ENCODE peak calls at places on chromosomes 16 and 17, in eight cellular contexts. A, N, C, F, D, Q, P and Z are unnamed samples. For H3K4me1, the result is how much of the 10 kb centered on the place peaks cover.

GRCh38 chr16:30996324-30996999 is 11.5 kb downstream of the HSD3B7 start:
- DNase-seq in A (no peak), N (no peak), C (no peak), F (no peak), D (no peak), Q (no peak), P (no peak), Z (no peak)

GRCh38 chr16:88702364-88703210 is 3.6 kb downstream of the RNF166 start:
- DNase-seq in A (no peak), N (no peak), C (no peak), F (no peak), D (no peak), Q (no peak), P (no peak), Z (no peak)

GRCh38 chr16:73066927-73067670 is 19.2 kb upstream of the ZFHX3 start:
- DNase-seq in A (no peak), N (no peak), C (no peak), F (no peak), D (peak), Q (peak), P (no peak), Z (peak)

GRCh38 chr17:9192010-9192409 is 170.7 kb downstream of the NTN1 start:
- DNase-seq in A (no peak), N (no peak), C (no peak), F (no peak), D (no peak), Q (peak), P (no peak), Z (no peak)

GRCh38 chr17:32258383-32259121 is 7.1 kb upstream of the RHBDL3 start:
- DNase-seq in A (no peak), N (no peak), C (no peak), F (no peak), D (no peak), Q (no peak), P (no peak), Z (no peak)

GRCh38 chr17:65564793-65565192 is 3.3 kb upstream of the AXIN2 start:
- DNase-seq in A (peak), N (peak), C (no peak), F (no peak), D (peak), Q (peak), P (peak), Z (no peak)

GRCh38 chr16:22008215-22009142 is 568 bp downstream of the MOSMO start:
- DNase-seq in A (no peak), N (peak), C (peak), F (no peak), D (peak), Q (no peak), P (no peak), Z (peak)

GRCh38 chr16:28090646-28091377 is 27.3 kb upstream of the GSG1L start:
- DNase-seq in A (no peak), N (no peak), C (no peak), F (no peak), D (no peak), Q (peak), P (no peak), Z (no peak)

GRCh38 chr16:10088380-10088793 is 93.8 kb downstream of the GRIN2A start:
- DNase-seq in A (no peak), N (peak), C (no peak), F (no peak), D (no peak), Q (no peak), P (no peak), Z (no peak)

GRCh38 chr17:53721101-53721500 is 101.6 kb upstream of the KIF2B start:
- DNase-seq in A (no peak), N (no peak), C (no peak), F (no peak), D (no peak), Q (peak), P (no peak), Z (no peak)

GRCh38 chr16:1082266-1082951 is 9.9 kb downstream of the SSTR5 start:
- DNase-seq in A (no peak), N (no peak), C (no peak), F (no peak), D (no peak), Q (peak), P (no peak), Z (no peak)

GRCh38 chr16:85902366-85903155 is 3.6 kb downstream of the IRF8 start:
- DNase-seq in A (peak), N (no peak), C (no peak), F (peak), D (no peak), Q (no peak), P (no peak), Z (no peak)

GRCh38 chr16:75379911-75380847 is 53.1 kb downstream of the CFDP1 start:
- DNase-seq in A (no peak), N (no peak), C (no peak), F (peak), D (no peak), Q (no peak), P (no peak), Z (peak)

GRCh38 chr16:85231959-85232358 is 119.7 kb upstream of the CIBAR2 start:
- DNase-seq in A (no peak), N (no peak), C (peak), F (no peak), D (no peak), Q (no peak), P (peak), Z (no peak)

GRCh38 chr17:68794636-68795503 is 160.3 kb downstream of the ABCA8 start:
- DNase-seq in A (no peak), N (peak), C (no peak), F (no peak), D (no peak), Q (peak), P (no peak), Z (no peak)

GRCh38 chr16:71896688-71897368 is 1.5 kb downstream of the IST1 start:
- DNase-seq in A (no peak), N (no peak), C (no peak), F (no peak), D (no peak), Q (no peak), P (no peak), Z (no peak)

GRCh38 chr17:77830816-77831490 is 127.5 kb upstream of the TNRC6C start:
- DNase-seq in A (no peak), N (no peak), C (no peak), F (no peak), D (peak), Q (no peak), P (peak), Z (no peak)

GRCh38 chr16:84360170-84360569 is 8.2 kb upstream of the ATP2C2 start:
- DNase-seq in A (no peak), N (no peak), C (no peak), F (no peak), D (no peak), Q (peak), P (no peak), Z (no peak)

GRCh38 chr17:42072323-42073187 is 22.2 kb upstream of the C17orf113 start:
- DNase-seq in A (peak), N (no peak), C (no peak), F (no peak), D (no peak), Q (no peak), P (no peak), Z (no peak)

GRCh38 chr17:40722146-40722720 is 18.7 kb upstream of the KRT24 start:
- DNase-seq in A (no peak), N (no peak), C (no peak), F (no peak), D (no peak), Q (no peak), P (no peak), Z (no peak)

GRCh38 chr17:33377837-33378236 is 84.7 kb upstream of the ASIC2 start:
- DNase-seq in A (no peak), N (no peak), C (no peak), F (no peak), D (no peak), Q (no peak), P (no peak), Z (no peak)

GRCh38 chr17:751269-752001 is 629 bp downstream of the GEMIN4 start:
- DNase-seq in A (peak), N (peak), C (no peak), F (peak), D (peak), Q (peak), P (no peak), Z (peak)

GRCh38 chr16:14602443-14602963 is 27.6 kb downstream of the PARN start:
- DNase-seq in A (no peak), N (no peak), C (no peak), F (no peak), D (no peak), Q (no peak), P (no peak), Z (no peak)

GRCh38 chr17:62925267-62925836 is 40.7 kb upstream of the TANC2 start:
- DNase-seq in A (no peak), N (no peak), C (no peak), F (no peak), D (no peak), Q (peak), P (no peak), Z (no peak)

DNA sequence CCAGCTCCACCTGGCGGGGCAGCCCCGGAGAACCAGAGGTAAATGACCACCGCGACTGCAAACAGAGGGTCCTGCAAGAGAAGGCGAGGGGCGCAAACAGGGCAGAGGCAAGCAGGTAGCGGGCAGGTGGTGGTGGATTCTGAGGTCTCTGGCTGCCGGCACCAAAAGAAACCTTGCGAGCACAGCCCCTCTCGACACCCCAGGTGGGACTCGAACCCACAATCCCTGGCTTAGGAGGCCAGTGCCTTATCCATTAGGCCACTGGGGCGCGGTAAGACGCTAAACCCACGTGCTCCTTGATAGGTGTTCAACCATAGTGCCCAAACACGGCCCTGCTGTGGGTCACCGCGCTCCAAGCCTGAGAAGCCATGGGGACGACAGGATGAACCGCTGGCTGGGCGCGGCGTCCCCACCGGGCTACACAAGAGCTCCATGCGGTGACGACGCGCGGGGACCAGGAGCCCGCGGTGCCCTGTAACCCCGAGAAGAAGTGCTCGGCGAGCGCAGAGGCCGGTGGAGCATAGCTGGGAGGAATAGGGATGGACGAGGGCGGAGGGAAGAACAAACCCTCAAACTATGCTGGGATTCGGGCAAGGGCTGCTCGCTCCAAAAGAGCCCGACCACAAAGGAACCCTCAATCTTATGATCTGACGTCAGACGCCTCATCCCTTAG is 12.4 kb downstream of the ATP5PD start:
- DNase-seq in A (peak), N (peak), C (peak), F (peak), D (peak), Q (peak), P (peak), Z (peak)
- TF ChIP-seq CTCF in A (no peak), N (no peak), C (no peak), F (no peak), D (no peak), Q (no peak), P (peak), Z (no peak)

GRCh38 chr17:63954402-63955063 is 18.2 kb downstream of the SCN4A start:
- DNase-seq in A (no peak), N (no peak), C (no peak), F (peak), D (no peak), Q (no peak), P (peak), Z (peak)

GRCh38 chr17:63955791-63956190 is 16.9 kb downstream of the SCN4A start:
- DNase-seq in A (no peak), N (no peak), C (no peak), F (no peak), D (no peak), Q (no peak), P (no peak), Z (no peak)

GRCh38 chr17:63960006-63960405 is 12.7 kb downstream of the SCN4A start:
- DNase-seq in A (no peak), N (no peak), C (no peak), F (no peak), D (no peak), Q (no peak), P (peak), Z (no peak)

GRCh38 chr17:63955232-63955631 is 17.5 kb downstream of the SCN4A start:
- DNase-seq in A (no peak), N (no peak), C (no peak), F (no peak), D (no peak), Q (no peak), P (peak), Z (no peak)

DNA sequence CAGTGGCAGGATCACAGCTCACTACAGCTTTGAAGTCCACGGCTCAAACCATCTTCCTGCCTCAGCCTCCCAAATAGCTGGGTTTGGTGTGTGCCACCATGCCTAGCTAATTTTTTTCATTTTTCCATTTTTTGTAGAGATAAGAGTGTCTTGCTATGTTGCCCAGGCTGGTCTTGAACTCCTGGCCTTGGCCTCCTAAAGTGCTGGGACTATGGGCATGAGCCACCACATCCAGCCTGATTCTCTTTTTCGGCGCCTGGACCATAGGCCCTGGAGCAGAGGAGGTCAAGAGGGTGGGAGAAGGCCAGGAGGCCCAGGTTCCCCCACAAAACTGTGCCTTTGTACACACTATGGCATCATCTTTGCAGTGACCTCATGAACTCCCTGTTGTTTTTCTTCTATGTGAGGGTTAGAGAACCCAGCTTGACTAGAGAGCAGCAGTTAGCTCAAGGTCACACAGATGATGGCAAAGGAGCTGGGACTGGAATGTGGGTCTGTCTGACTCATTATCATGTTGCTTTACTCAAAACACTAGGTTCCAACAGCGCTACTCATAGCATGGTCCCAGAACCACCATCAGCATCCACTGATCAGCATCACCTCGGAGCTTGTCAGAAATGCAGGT is 16.3 kb downstream of the SCN4A start:
- DNase-seq in A (no peak), N (no peak), C (no peak), F (no peak), D (no peak), Q (peak), P (no peak), Z (no peak)
- H3K4me1 ChIP-seq in A (under half), N (under half), C (under half), F (under half), D (under half), Q (under half), P (half or more), Z (under half)

DNA sequence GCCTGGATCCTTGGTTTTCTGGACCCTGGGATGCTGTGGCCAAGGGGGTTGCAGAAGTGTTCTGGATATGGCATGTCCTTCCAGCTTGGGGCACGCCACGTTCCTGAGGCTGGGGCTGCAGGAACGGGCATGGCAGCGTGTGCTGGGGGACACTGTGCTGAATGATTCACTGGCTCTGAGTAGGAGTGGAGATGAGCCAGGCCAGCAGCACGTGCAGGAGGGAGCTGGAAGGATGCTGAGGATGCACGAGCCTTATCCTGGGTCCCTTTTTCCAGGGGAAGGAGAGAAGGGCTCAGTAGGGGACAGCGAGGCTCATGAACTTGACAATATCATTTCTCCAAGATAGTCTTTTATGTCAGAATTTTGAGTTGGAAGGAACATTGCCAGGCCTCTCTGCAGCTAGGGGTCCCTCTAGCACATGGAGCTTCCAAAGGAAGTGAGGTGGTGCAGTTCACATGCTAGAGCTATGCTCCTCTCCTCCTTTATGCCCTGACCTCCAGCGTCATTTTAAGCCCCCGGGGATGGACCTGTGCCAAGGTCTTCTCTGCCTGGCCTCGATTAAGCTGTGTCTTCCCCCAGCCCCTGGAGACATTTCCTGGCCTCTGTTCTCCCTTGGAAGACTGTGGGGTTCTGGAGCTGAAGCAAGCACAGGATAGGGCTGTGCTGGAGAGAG is 125.9 kb downstream of the OR1D5 start:
- DNase-seq in A (no peak), N (no peak), C (no peak), F (no peak), D (no peak), Q (peak), P (no peak), Z (no peak)
- TF ChIP-seq CTCF in A (no peak), N (no peak), C (no peak), F (no peak), D (no peak), Q (no peak), P (no peak), Z (no peak)

GRCh38 chr17:7220593-7221280 is 999 bp downstream of the ACADVL start:
- DNase-seq in A (peak), N (peak), C (no peak), F (peak), D (peak), Q (peak), P (peak), Z (peak)

GRCh38 chr17:7218774-7219173 is 862 bp downstream of the DLG4 start:
- DNase-seq in A (no peak), N (no peak), C (no peak), F (no peak), D (no peak), Q (no peak), P (no peak), Z (peak)

GRCh38 chr17:7221281-7222092 is 1.7 kb downstream of the ACADVL start:
- DNase-seq in A (no peak), N (no peak), C (no peak), F (no peak), D (peak), Q (no peak), P (no peak), Z (no peak)

GRCh38 chr17:7219434-7219811 is 213 bp downstream of the DLG4 start:
- DNase-seq in A (no peak), N (no peak), C (no peak), F (no peak), D (no peak), Q (no peak), P (no peak), Z (no peak)

DNA sequence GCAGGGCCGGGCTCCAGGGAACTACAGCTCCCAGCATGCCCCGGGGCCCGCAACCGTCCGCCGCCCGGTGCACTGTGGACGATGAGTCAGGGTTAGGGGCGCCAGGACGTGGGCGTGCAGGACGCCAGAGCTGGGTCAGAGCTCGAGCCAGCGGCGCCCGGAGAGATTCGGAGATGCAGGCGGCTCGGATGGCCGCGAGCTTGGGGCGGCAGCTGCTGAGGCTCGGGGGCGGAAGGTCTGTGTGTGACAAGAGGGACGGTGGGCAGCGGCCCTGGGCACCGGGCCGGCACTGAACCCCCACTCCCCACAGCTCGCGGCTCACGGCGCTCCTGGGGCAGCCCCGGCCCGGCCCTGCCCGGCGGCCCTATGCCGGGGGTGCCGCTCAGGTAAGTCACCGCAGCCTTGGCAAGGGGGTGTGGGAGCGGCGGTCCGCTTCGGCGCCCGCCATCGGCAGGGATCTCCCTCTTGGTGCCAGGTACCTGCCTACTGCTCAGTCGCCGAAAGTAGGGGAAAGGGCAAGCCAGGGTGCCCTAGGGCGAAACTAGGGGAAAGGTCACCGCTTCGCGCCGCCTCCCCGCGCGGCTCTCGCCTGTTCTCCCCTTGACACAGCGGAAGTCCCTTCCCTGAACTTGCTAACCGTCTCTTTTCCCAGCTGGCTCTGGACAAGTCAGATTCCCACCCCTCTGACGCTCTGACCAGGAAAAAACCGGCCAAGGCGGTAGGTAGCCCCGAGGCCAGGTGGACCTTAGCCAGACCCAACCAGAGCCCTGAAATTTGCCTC is at the start of the genes ACADVL and DLG4:
- DNase-seq in A (peak), N (peak), C (peak), F (peak), D (peak), Q (peak), P (peak), Z (peak)
- H3K4me1 ChIP-seq in A (half or more), N (half or more), C (half or more), F (half or more), D (half or more), Q (under half), P (half or more), Z (half or more)

GRCh38 chr17:31015639-31016038 is 44.8 kb downstream of the RNF135 start:
- DNase-seq in A (no peak), N (no peak), C (no peak), F (no peak), D (no peak), Q (no peak), P (no peak), Z (no peak)
- TF ChIP-seq CTCF in A (no peak), N (no peak), C (no peak), F (no peak), D (no peak), Q (no peak), P (no peak), Z (no peak)